ENCODE peak calls at places on chromosomes 7 and 10, in six cellular contexts. S is brain microvascular endothelial cell, T is NB4, W is epithelial cell of esophagus, R is left ventricle myocardium inferior, B is tibial nerve. L is an unnamed sample.

GRCh38 chr10:129626801-129627434 is 159.9 kb downstream of the MGMT start:
- DNase-seq in T (no peak), S (no peak), B (no peak), R (no peak), W (no peak), L (no peak)

GRCh38 chr7:15016726-15017125 is 114.2 kb upstream of the DGKB start:
- DNase-seq in W (peak), B (no peak), S (no peak), T (no peak), R (no peak), L (peak)

GRCh38 chr7:138204285-138204988 is 128.2 kb downstream of the AKR1D1 start:
- DNase-seq in S (peak), T (no peak), B (no peak), W (no peak), R (no peak), L (peak)

GRCh38 chr7:44541028-44541869 is at the start of gene NPC1L1:
- DNase-seq in T (no peak), B (no peak), W (no peak), R (no peak), S (no peak), L (no peak)

GRCh38 chr7:118473271-118473670 is 248.8 kb downstream of the ANKRD7 start:
- DNase-seq in R (no peak), T (no peak), S (no peak), W (no peak), B (no peak), L (no peak)

GRCh38 chr10:65968871-65969270 is 957.0 kb upstream of the LRRTM3 start:
- DNase-seq in B (no peak), R (no peak), S (no peak), W (peak), T (no peak), L (no peak)

GRCh38 chr10:127906548-127907377 is at the start of gene PTPRE:
- DNase-seq in W (peak), R (peak), S (no peak), B (peak), T (peak), L (peak)

GRCh38 chr10:60942604-60943269 is 1.2 kb downstream of the RHOBTB1 start:
- DNase-seq in B (peak), S (peak), W (peak), T (peak), R (peak), L (no peak)

GRCh38 chr7:128404826-128405344 is 4.9 kb downstream of the IMPDH1 start:
- DNase-seq in B (no peak), W (peak), T (peak), R (no peak), S (no peak), L (peak)

GRCh38 chr10:4260483-4260882 is 475.5 kb upstream of the KLF6 start:
- DNase-seq in W (peak), T (no peak), B (no peak), S (no peak), R (no peak), L (peak)

GRCh38 chr7:816751-817671 is 15.3 kb upstream of the SUN1 start:
- DNase-seq in S (no peak), T (peak), W (peak), R (no peak), B (no peak), L (peak)

DNA sequence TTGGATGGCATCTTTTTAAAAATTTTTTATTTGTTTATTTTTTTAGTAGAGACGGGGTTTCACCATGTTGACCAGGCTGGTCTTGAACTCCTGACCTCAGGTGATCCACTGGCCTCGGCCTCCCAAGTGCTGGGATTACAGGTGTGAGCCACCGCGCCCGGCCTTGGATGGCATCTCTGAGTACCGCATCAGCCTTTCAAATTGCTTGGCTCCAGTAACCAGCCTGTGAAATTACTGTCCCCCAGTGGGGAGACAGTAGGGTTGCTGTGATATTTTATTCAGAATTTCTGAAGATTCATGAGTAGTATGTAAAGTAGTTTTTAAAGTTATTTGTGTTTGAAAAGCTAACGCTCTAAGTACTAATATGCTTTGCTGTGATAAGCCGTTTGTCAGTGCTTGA is 1.2 kb downstream of the NUB1 start:
- DNase-seq in B (no peak), R (no peak), W (no peak), T (no peak), S (no peak), L (no peak)
- TF ChIP-seq CTCF in B (no peak), R (no peak), W (no peak), T (no peak), S (no peak), L (no peak)

DNA sequence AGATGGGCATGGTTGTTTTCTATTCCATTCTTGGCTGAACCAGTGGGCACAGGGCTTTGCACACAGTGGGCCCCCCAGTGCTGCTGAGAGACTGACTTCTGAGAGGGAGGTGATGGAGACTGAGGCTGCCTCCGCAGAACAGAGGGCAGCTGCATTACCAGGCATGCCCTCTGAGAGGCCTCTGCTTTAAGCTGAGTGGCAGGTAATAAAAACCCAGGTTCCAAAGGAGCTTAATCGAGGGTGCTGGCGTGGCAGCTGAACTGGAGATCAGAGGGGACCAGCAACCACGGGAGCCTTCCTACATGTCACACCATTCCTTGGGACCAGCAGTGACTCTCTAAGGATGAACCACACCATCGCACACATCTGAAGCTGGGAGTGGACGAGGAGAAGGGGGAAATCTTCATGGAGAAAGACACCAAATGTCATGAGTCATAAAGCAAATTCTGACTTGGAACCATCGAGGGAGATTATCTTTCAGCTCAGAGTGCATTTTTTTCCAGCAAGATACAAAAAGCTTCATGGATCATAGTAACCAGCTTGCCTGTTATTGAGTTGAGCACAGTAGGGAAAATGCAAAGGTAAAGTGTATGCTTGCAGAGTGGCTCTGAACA is 24.6 kb downstream of the HIPK2 start:
- DNase-seq in R (no peak), T (no peak), W (no peak), S (no peak), B (no peak), L (no peak)
- TF ChIP-seq CTCF in R (peak), T (no peak), W (no peak), S (peak), B (no peak), L (no peak)

DNA sequence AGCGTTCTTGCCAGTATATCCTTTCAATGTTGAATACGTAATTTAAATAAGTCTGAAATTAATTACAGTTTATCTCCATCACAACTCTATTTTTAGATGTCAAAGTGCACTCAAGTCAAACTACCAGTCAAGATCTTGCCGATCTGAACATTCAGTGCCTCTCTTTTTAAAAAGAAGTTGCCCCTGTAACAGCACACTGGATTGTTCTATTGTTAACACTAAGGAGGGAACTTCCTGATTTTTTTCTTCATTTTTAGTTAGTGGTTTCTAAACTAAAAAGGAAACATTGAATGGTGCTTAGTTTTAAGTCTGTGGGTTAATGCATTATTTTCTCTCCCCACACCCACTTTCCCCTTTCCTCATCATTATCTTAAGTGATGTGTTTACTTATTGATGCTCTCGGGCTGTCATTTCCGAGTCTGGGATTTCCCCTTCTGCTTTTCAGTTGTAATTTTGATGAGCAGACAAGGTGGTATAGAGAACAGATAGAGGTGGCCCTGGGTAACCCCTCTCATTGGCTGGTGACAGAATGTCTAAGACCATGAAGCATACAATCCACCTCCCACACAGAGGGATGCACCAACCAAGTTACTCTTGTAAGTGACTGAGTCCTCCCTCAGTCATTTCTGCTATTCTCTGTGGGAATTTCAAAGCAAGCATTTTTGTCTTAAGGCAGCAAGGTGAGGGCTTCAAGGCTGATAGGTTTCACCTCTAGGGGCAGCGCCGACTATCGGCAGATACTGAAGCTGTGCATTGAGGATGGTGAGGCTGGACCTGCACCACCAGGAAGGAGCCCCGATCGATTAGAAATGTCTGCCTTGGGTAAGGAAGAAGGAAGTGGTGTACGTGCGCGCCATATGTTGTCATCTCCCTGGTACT is 49.4 kb downstream of the CHN2 start:
- DNase-seq in R (no peak), W (peak), S (no peak), T (peak), B (no peak), L (no peak)
- TF ChIP-seq CTCF in R (peak), W (peak), S (peak), T (peak), B (no peak), L (no peak)

GRCh38 chr7:30446266-30446665 is 32.3 kb downstream of the NOD1 start:
- DNase-seq in B (no peak), R (no peak), W (no peak), T (no peak), S (no peak), L (no peak)

GRCh38 chr7:30448461-30449189 is 30.0 kb downstream of the NOD1 start:
- DNase-seq in S (no peak), B (no peak), T (no peak), W (no peak), R (no peak), L (no peak)

GRCh38 chr7:30447466-30447865 is 31.1 kb downstream of the NOD1 start:
- DNase-seq in R (no peak), B (no peak), W (no peak), S (no peak), T (no peak), L (no peak)

GRCh38 chr7:30450123-30450982 is 28.2 kb downstream of the NOD1 start:
- DNase-seq in R (no peak), W (no peak), S (no peak), B (no peak), T (no peak), L (no peak)

GRCh38 chr7:30445770-30446169 is 32.8 kb downstream of the NOD1 start:
- DNase-seq in R (peak), B (peak), W (no peak), S (no peak), T (peak), L (no peak)
- TF ChIP-seq CTCF in R (peak), B (no peak), W (no peak), S (peak), T (peak), L (no peak)

GRCh38 chr10:79001082-79001885 is 67.5 kb upstream of the ZMIZ1 start:
- DNase-seq in W (no peak), T (no peak), S (no peak), B (no peak), R (no peak), L (peak)
- TF ChIP-seq CTCF in W (no peak), T (no peak), S (no peak), B (no peak), R (no peak), L (no peak)

GRCh38 chr10:42864575-42864974 is 82.0 kb downstream of the BMS1 start:
- DNase-seq in R (no peak), T (peak), S (peak), B (no peak), W (peak), L (peak)

GRCh38 chr10:42868530-42868929 is 85.9 kb downstream of the BMS1 start:
- DNase-seq in W (no peak), T (no peak), R (no peak), B (no peak), S (no peak), L (no peak)

GRCh38 chr10:42867571-42867970 is 85.0 kb downstream of the BMS1 start:
- DNase-seq in B (no peak), T (no peak), S (no peak), W (no peak), R (no peak), L (no peak)

GRCh38 chr10:42865716-42866114 is 83.1 kb downstream of the BMS1 start:
- DNase-seq in R (no peak), W (no peak), S (no peak), B (no peak), T (no peak), L (no peak)

GRCh38 chr10:42866115-42866995 is 83.8 kb downstream of the BMS1 start:
- DNase-seq in T (peak), W (peak), R (peak), S (peak), B (peak), L (peak)
- TF ChIP-seq CTCF in T (peak), W (peak), R (peak), S (peak), B (peak), L (peak)

GRCh38 chr7:4645241-4645640 is 36.9 kb upstream of the FOXK1 start:
- DNase-seq in T (no peak), S (no peak), W (no peak), B (no peak), R (no peak), L (no peak)

GRCh38 chr7:4642468-4643203 is 39.5 kb upstream of the FOXK1 start:
- DNase-seq in W (no peak), R (no peak), S (no peak), T (peak), B (no peak), L (no peak)

GRCh38 chr7:4638781-4639575 is 43.1 kb upstream of the FOXK1 start:
- DNase-seq in B (no peak), S (no peak), W (no peak), R (no peak), T (no peak), L (no peak)

GRCh38 chr7:4641091-4641666 is 40.9 kb upstream of the FOXK1 start:
- DNase-seq in T (no peak), B (no peak), W (no peak), S (no peak), R (no peak), L (no peak)

DNA sequence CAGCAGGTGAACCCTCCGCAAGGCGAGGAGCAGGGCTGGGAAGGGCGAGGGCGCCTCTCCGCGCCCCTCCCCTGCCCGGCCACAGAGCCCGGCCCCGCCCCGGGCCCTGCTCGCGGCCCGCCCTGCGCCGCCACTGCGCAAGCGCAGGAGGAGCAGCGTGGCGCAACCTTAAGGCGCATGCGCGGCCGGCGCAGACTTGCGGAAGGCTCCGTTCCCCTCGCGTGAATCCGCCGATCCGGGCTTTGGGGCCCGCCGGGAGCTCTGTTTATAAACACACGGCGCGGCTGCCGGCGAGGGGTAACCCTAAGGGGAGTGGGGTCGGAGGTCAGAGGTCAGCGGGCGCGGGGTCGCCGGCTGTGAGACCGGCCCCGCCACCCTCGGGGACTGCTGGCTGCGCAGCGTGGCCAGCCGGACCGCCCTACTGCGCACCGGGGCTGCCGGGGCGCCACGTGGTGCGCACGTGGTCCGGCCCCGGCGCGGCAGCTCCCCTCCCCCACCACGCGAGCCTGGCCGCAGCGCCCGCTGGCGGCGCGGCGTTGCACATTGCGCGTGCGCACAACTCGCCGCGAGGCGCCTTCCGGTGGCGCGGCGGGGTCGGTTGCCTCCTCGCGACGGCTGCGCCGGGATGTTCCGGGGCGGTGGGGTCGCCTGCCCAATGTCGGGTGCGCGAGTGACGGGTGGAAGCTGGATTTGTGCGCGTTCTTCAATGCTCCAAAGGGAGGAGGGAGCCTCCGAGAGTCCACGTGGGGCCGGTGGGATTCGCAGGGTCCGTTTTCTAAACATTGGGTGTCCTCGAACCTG is 40.2 kb upstream of the FOXK1 start:
- DNase-seq in R (peak), B (peak), T (peak), W (peak), S (peak), L (peak)
- TF ChIP-seq CTCF in R (peak), B (peak), T (peak), W (peak), S (peak), L (peak)

DNA sequence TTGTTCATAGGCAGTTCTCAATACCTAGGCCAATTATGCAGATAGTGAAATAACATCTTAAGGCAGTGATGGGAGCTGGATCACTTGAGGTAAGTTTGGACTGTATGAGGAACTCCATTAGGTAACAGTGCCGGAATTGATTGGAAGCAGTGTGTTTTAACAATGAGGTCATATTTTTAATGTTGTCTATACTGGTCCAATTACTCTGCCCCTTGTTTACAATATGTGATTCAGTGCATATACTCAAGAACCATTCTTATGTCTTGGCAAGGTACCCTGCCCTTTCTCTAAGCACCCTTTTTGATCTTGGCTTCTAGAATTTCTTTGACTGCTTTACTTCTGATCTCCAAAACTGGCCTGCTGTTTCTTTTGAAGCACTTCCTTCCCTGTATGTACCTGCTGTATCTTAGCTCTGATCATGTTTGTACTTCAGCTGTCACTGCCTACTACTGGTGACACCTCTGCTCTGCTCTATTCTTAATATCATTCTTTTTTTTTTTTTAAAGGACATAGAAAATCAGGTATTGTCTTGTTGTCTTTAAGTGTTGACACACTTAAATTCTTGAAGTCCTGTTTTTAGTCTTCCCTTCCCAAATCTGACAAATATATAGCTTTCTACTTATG is 46.2 kb upstream of the RPA3 start:
- DNase-seq in B (no peak), W (peak), T (no peak), R (no peak), S (no peak), L (no peak)
- TF ChIP-seq CTCF in B (no peak), W (no peak), T (no peak), R (no peak), S (no peak), L (no peak)

DNA sequence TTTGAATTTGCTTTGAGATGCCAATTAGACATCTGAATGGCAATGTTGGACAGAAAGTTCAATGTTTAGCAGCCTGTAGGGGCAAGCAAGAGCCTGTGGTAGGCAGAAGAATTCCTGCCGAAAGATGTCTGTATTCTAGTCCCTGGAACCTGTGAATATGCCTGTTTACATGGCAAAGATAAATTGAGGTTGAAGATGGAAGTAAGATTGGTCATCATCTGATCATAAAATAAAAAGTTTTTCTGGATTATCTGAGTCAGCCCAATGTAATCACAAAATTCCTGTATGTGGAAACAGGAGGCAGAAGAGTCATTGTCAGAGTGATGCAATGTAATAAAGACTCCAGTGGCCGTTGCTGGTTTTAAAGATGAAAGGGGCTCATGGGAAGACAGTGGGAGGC is 430.5 kb downstream of the MDFIC start:
- DNase-seq in R (no peak), B (no peak), S (peak), W (peak), T (no peak), L (peak)
- TF ChIP-seq CTCF in R (no peak), B (no peak), S (peak), W (peak), T (no peak), L (no peak)